ENCODE peak calls at places on chromosomes 1 and 21, in four cellular contexts. One of them, this sample, is unnamed.

GRCh38 chr1:198655464-198656121 is 16.8 kb downstream of the PTPRC start:
- DNase-seq in CD4-positive, alpha-beta T cell: no peak
- DNase-seq in mesendoderm: no peak
- DNase-seq in kidney tubule cell: peak; percentile 70
- DNase-seq in this sample: no peak

GRCh38 chr1:203807211-203807610 is 11.8 kb downstream of the ZBED6 start:
- DNase-seq in mesendoderm: no peak
- DNase-seq in kidney tubule cell: no peak
- DNase-seq in CD4-positive, alpha-beta T cell: no peak
- DNase-seq in this sample: no peak

GRCh38 chr21:29604096-29604495 is 305.4 kb downstream of the BACH1 start:
- DNase-seq in kidney tubule cell: no peak
- DNase-seq in mesendoderm: no peak
- DNase-seq in CD4-positive, alpha-beta T cell: no peak
- DNase-seq in this sample: no peak

GRCh38 chr1:4079815-4080214 is 179.7 kb upstream of the C1orf174 start:
- DNase-seq in kidney tubule cell: no peak
- DNase-seq in mesendoderm: no peak
- DNase-seq in CD4-positive, alpha-beta T cell: no peak
- DNase-seq in this sample: no peak

GRCh38 chr1:198185759-198186158 is 29.0 kb downstream of the NEK7 start:
- DNase-seq in CD4-positive, alpha-beta T cell: no peak
- DNase-seq in mesendoderm: no peak
- DNase-seq in kidney tubule cell: no peak
- DNase-seq in this sample: no peak

GRCh38 chr1:21436488-21437340 is 3.2 kb upstream of the NBPF3 start:
- DNase-seq in mesendoderm: peak; percentile 42
- DNase-seq in CD4-positive, alpha-beta T cell: no peak
- DNase-seq in kidney tubule cell: no peak
- DNase-seq in this sample: no peak

GRCh38 chr1:37691497-37692077 is 729 bp upstream of the CDCA8 start:
- DNase-seq in mesendoderm: peak; percentile 32
- DNase-seq in CD4-positive, alpha-beta T cell: peak; percentile 5
- DNase-seq in kidney tubule cell: peak; percentile 62
- DNase-seq in this sample: peak; percentile 59

GRCh38 chr1:203381151-203381751 is 30.3 kb upstream of the FMOD start:
- DNase-seq in mesendoderm: no peak
- DNase-seq in CD4-positive, alpha-beta T cell: no peak
- DNase-seq in kidney tubule cell: no peak
- DNase-seq in this sample: no peak

GRCh38 chr1:43706598-43707190 is 642 bp upstream of the ST3GAL3 start:
- DNase-seq in kidney tubule cell: peak; percentile 20
- DNase-seq in CD4-positive, alpha-beta T cell: no peak
- DNase-seq in mesendoderm: peak; percentile 81
- DNase-seq in this sample: peak; percentile 53

GRCh38 chr1:57729181-57729580 is 305.3 kb upstream of the DAB1 start:
- DNase-seq in CD4-positive, alpha-beta T cell: no peak
- DNase-seq in mesendoderm: no peak
- DNase-seq in kidney tubule cell: no peak
- DNase-seq in this sample: no peak

GRCh38 chr1:15950763-15951295 is 25.1 kb downstream of the ZBTB17 start:
- DNase-seq in mesendoderm: no peak
- DNase-seq in CD4-positive, alpha-beta T cell: peak; percentile 52
- DNase-seq in kidney tubule cell: no peak
- DNase-seq in this sample: no peak